ENCODE peak calls at places on chromosomes 11 and 22, in seven cellular contexts. One of them, this sample, is unnamed. For H3K4me1, the result is how much of the 10 kb centered on the place peaks cover.

GRCh38 chr22:43969021-43969878 is 14.0 kb downstream of the SAMM50 start:
- DNase-seq in ovary: no peak
- DNase-seq in cardiac muscle cell: no peak
- DNase-seq in CD8-positive, alpha-beta T cell: no peak
- DNase-seq in adrenal gland: no peak
- DNase-seq in CD8-positive, alpha-beta memory T cell: no peak
- DNase-seq in psoas muscle: no peak
- DNase-seq in this sample: no peak

GRCh38 chr11:70540196-70540595 is 141.9 kb downstream of the CTTN start:
- DNase-seq in ovary: no peak
- DNase-seq in cardiac muscle cell: no peak
- DNase-seq in CD8-positive, alpha-beta T cell: no peak
- DNase-seq in adrenal gland: no peak
- DNase-seq in CD8-positive, alpha-beta memory T cell: no peak
- DNase-seq in psoas muscle: no peak
- DNase-seq in this sample: no peak

GRCh38 chr11:131691558-131692041 is 321.2 kb downstream of the NTM start:
- DNase-seq in ovary: no peak
- DNase-seq in cardiac muscle cell: peak
- DNase-seq in CD8-positive, alpha-beta T cell: no peak
- DNase-seq in adrenal gland: peak
- DNase-seq in CD8-positive, alpha-beta memory T cell: no peak
- DNase-seq in psoas muscle: no peak
- DNase-seq in this sample: peak

GRCh38 chr22:38346506-38346905 is 29.3 kb upstream of the CSNK1E start:
- DNase-seq in ovary: no peak
- DNase-seq in cardiac muscle cell: no peak
- DNase-seq in CD8-positive, alpha-beta T cell: no peak
- DNase-seq in adrenal gland: peak
- DNase-seq in CD8-positive, alpha-beta memory T cell: no peak
- DNase-seq in psoas muscle: no peak
- DNase-seq in this sample: peak

GRCh38 chr11:76803811-76804600 is 20.9 kb downstream of the TSKU start:
- DNase-seq in ovary: no peak
- DNase-seq in cardiac muscle cell: no peak
- DNase-seq in CD8-positive, alpha-beta T cell: no peak
- DNase-seq in adrenal gland: peak
- DNase-seq in CD8-positive, alpha-beta memory T cell: peak
- DNase-seq in psoas muscle: no peak
- DNase-seq in this sample: peak

GRCh38 chr11:12801976-12802375 is 127.8 kb downstream of the TEAD1 start:
- DNase-seq in ovary: no peak
- DNase-seq in cardiac muscle cell: no peak
- DNase-seq in CD8-positive, alpha-beta T cell: no peak
- DNase-seq in adrenal gland: no peak
- DNase-seq in CD8-positive, alpha-beta memory T cell: no peak
- DNase-seq in psoas muscle: no peak
- DNase-seq in this sample: no peak

GRCh38 chr22:41929158-41929896 is 2.7 kb upstream of the TNFRSF13C start:
- DNase-seq in ovary: no peak
- DNase-seq in cardiac muscle cell: no peak
- DNase-seq in CD8-positive, alpha-beta T cell: no peak
- DNase-seq in adrenal gland: no peak
- DNase-seq in CD8-positive, alpha-beta memory T cell: no peak
- DNase-seq in psoas muscle: no peak
- DNase-seq in this sample: peak

GRCh38 chr11:13062115-13062514 is 53.0 kb downstream of the RASSF10 start:
- DNase-seq in ovary: no peak
- DNase-seq in cardiac muscle cell: no peak
- DNase-seq in CD8-positive, alpha-beta T cell: no peak
- DNase-seq in adrenal gland: no peak
- DNase-seq in CD8-positive, alpha-beta memory T cell: no peak
- DNase-seq in psoas muscle: no peak
- DNase-seq in this sample: no peak

GRCh38 chr11:61477126-61477525 is 31.4 kb upstream of the LRRC10B start:
- DNase-seq in ovary: no peak
- DNase-seq in cardiac muscle cell: no peak
- DNase-seq in CD8-positive, alpha-beta T cell: no peak
- DNase-seq in adrenal gland: no peak
- DNase-seq in CD8-positive, alpha-beta memory T cell: no peak
- DNase-seq in psoas muscle: peak
- DNase-seq in this sample: no peak

GRCh38 chr11:92735039-92735438 is 234.4 kb upstream of the MTNR1B start:
- DNase-seq in ovary: no peak
- DNase-seq in cardiac muscle cell: no peak
- DNase-seq in CD8-positive, alpha-beta T cell: no peak
- DNase-seq in adrenal gland: no peak
- DNase-seq in CD8-positive, alpha-beta memory T cell: no peak
- DNase-seq in psoas muscle: no peak
- DNase-seq in this sample: no peak

GRCh38 chr11:108891143-108891542 is 226.3 kb downstream of the DDX10 start:
- DNase-seq in ovary: no peak
- DNase-seq in cardiac muscle cell: no peak
- DNase-seq in CD8-positive, alpha-beta T cell: no peak
- DNase-seq in adrenal gland: no peak
- DNase-seq in CD8-positive, alpha-beta memory T cell: no peak
- DNase-seq in psoas muscle: no peak
- DNase-seq in this sample: no peak

GRCh38 chr11:58524232-58525036 is 16.5 kb upstream of the OR5B21 start:
- DNase-seq in ovary: peak
- DNase-seq in cardiac muscle cell: peak
- DNase-seq in CD8-positive, alpha-beta T cell: no peak
- DNase-seq in adrenal gland: peak
- DNase-seq in CD8-positive, alpha-beta memory T cell: peak
- DNase-seq in psoas muscle: peak
- DNase-seq in this sample: peak

GRCh38 chr22:50271519-50271970 is 1.4 kb upstream of the MAPK11 start:
- DNase-seq in ovary: peak
- DNase-seq in cardiac muscle cell: peak
- DNase-seq in CD8-positive, alpha-beta T cell: no peak
- DNase-seq in adrenal gland: peak
- DNase-seq in CD8-positive, alpha-beta memory T cell: peak
- DNase-seq in psoas muscle: peak
- DNase-seq in this sample: peak

GRCh38 chr11:57493507-57494503 is 21.7 kb downstream of the SLC43A1 start:
- DNase-seq in ovary: peak
- DNase-seq in cardiac muscle cell: peak
- DNase-seq in CD8-positive, alpha-beta T cell: peak
- DNase-seq in adrenal gland: peak
- DNase-seq in CD8-positive, alpha-beta memory T cell: peak
- DNase-seq in psoas muscle: peak
- DNase-seq in this sample: peak

GRCh38 chr22:25367756-25368155 is 148.3 kb downstream of the CRYBB2 start:
- DNase-seq in ovary: no peak
- DNase-seq in cardiac muscle cell: no peak
- DNase-seq in CD8-positive, alpha-beta T cell: no peak
- DNase-seq in adrenal gland: no peak
- DNase-seq in CD8-positive, alpha-beta memory T cell: no peak
- DNase-seq in psoas muscle: no peak
- DNase-seq in this sample: no peak

GRCh38 chr11:40187092-40187403 is 1272.4 kb downstream of the LRRC4C start:
- DNase-seq in ovary: no peak
- DNase-seq in cardiac muscle cell: peak
- DNase-seq in CD8-positive, alpha-beta T cell: no peak
- DNase-seq in adrenal gland: no peak
- DNase-seq in CD8-positive, alpha-beta memory T cell: no peak
- DNase-seq in psoas muscle: no peak
- DNase-seq in this sample: no peak

GRCh38 chr11:11977206-11977938 is 31.1 kb downstream of the DKK3 start:
- DNase-seq in ovary: peak
- DNase-seq in cardiac muscle cell: peak
- DNase-seq in CD8-positive, alpha-beta T cell: no peak
- DNase-seq in adrenal gland: peak
- DNase-seq in CD8-positive, alpha-beta memory T cell: no peak
- DNase-seq in psoas muscle: peak
- DNase-seq in this sample: peak

GRCh38 chr11:122398851-122399250 is 256.7 kb upstream of the UBASH3B start:
- DNase-seq in ovary: no peak
- DNase-seq in cardiac muscle cell: no peak
- DNase-seq in CD8-positive, alpha-beta T cell: no peak
- DNase-seq in adrenal gland: no peak
- DNase-seq in CD8-positive, alpha-beta memory T cell: no peak
- DNase-seq in psoas muscle: no peak
- DNase-seq in this sample: no peak

GRCh38 chr22:16965560-16965959 is 42.5 kb downstream of the GAB4 start:
- DNase-seq in ovary: no peak
- DNase-seq in cardiac muscle cell: no peak
- DNase-seq in CD8-positive, alpha-beta T cell: no peak
- DNase-seq in adrenal gland: no peak
- DNase-seq in CD8-positive, alpha-beta memory T cell: no peak
- DNase-seq in psoas muscle: no peak
- DNase-seq in this sample: no peak

GRCh38 chr11:9120659-9121350 is 29.4 kb upstream of the SCUBE2 start:
- DNase-seq in ovary: no peak
- DNase-seq in cardiac muscle cell: peak
- DNase-seq in CD8-positive, alpha-beta T cell: no peak
- DNase-seq in adrenal gland: no peak
- DNase-seq in CD8-positive, alpha-beta memory T cell: no peak
- DNase-seq in psoas muscle: no peak
- DNase-seq in this sample: peak

GRCh38 chr11:108135845-108136599 is 14.7 kb downstream of the ACAT1 start:
- DNase-seq in ovary: no peak
- DNase-seq in cardiac muscle cell: no peak
- DNase-seq in CD8-positive, alpha-beta T cell: no peak
- DNase-seq in adrenal gland: no peak
- DNase-seq in CD8-positive, alpha-beta memory T cell: no peak
- DNase-seq in psoas muscle: no peak
- DNase-seq in this sample: no peak

GRCh38 chr22:50282361-50283144 is 12.4 kb upstream of the MAPK11 start:
- DNase-seq in ovary: no peak
- DNase-seq in cardiac muscle cell: no peak
- DNase-seq in CD8-positive, alpha-beta T cell: no peak
- DNase-seq in adrenal gland: peak
- DNase-seq in CD8-positive, alpha-beta memory T cell: no peak
- DNase-seq in psoas muscle: no peak
- DNase-seq in this sample: no peak

GRCh38 chr11:117796456-117797428 is at the start of gene DSCAML1:
- DNase-seq in ovary: no peak
- DNase-seq in cardiac muscle cell: peak
- DNase-seq in CD8-positive, alpha-beta T cell: no peak
- DNase-seq in adrenal gland: no peak
- DNase-seq in CD8-positive, alpha-beta memory T cell: no peak
- DNase-seq in psoas muscle: no peak
- DNase-seq in this sample: peak

GRCh38 chr22:48450188-48450825 is 1377.4 kb downstream of the BRD1 start:
- DNase-seq in ovary: no peak
- DNase-seq in cardiac muscle cell: no peak
- DNase-seq in CD8-positive, alpha-beta T cell: no peak
- DNase-seq in adrenal gland: no peak
- DNase-seq in CD8-positive, alpha-beta memory T cell: no peak
- DNase-seq in psoas muscle: no peak
- DNase-seq in this sample: no peak

GRCh38 chr22:31623634-31624312 is 38.2 kb downstream of the PISD start:
- DNase-seq in ovary: no peak
- DNase-seq in cardiac muscle cell: no peak
- DNase-seq in CD8-positive, alpha-beta T cell: no peak
- DNase-seq in adrenal gland: peak
- DNase-seq in CD8-positive, alpha-beta memory T cell: no peak
- DNase-seq in psoas muscle: no peak
- DNase-seq in this sample: peak
- H3K4me1 ChIP-seq in ovary: under half
- H3K4me1 ChIP-seq in cardiac muscle cell: under half
- H3K4me1 ChIP-seq in CD8-positive, alpha-beta T cell: under half
- H3K4me1 ChIP-seq in adrenal gland: under half
- H3K4me1 ChIP-seq in CD8-positive, alpha-beta memory T cell: under half
- H3K4me1 ChIP-seq in psoas muscle: under half
- H3K4me1 ChIP-seq in this sample: under half

DNA sequence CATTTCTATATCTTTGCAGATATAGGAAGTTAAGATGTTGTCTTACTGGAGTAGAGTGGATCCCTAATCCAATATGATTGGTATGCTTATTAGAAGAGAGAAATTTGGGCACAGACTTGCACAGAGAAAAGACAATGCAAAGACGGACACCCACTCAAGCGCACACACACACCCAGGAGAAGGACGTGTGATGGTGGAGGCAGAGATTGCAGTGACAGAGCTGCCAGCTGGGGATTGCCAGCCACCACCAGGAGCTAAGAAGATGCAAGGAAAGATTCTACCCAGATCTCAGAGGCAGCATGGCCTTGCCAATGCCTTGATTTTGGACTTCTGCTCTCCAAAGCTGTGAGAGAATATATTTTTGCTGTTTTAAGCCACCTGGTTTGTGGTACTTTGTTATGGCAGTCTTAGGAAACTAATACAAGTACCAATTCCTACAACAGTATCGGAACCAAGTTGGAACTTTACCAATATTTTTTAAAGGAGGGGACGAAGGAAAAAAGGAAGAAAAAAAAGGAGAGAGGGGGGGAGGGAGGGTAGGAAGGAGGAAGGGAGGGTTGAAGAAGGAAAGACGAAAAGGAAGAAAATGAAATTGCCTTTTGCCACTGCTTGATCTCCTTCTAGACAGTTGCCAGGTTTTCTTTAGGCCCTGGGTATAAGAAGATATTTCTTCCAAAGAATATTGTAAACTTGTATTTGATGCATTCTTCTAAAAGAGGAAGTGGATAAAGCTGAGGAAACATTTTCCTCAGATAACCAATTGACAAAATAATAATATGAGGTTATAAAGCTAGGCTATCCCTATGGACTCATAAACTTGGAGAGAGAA is 333.9 kb downstream of the BUD13 start:
- DNase-seq in ovary: no peak
- DNase-seq in cardiac muscle cell: no peak
- DNase-seq in CD8-positive, alpha-beta T cell: no peak
- DNase-seq in adrenal gland: no peak
- DNase-seq in CD8-positive, alpha-beta memory T cell: no peak
- DNase-seq in psoas muscle: no peak
- DNase-seq in this sample: no peak
- H3K27ac ChIP-seq in ovary: no peak
- H3K27ac ChIP-seq in cardiac muscle cell: no peak
- H3K27ac ChIP-seq in CD8-positive, alpha-beta T cell: no peak
- H3K27ac ChIP-seq in adrenal gland: no peak
- H3K27ac ChIP-seq in CD8-positive, alpha-beta memory T cell: no peak
- H3K27ac ChIP-seq in psoas muscle: no peak
- H3K27ac ChIP-seq in this sample: no peak

DNA sequence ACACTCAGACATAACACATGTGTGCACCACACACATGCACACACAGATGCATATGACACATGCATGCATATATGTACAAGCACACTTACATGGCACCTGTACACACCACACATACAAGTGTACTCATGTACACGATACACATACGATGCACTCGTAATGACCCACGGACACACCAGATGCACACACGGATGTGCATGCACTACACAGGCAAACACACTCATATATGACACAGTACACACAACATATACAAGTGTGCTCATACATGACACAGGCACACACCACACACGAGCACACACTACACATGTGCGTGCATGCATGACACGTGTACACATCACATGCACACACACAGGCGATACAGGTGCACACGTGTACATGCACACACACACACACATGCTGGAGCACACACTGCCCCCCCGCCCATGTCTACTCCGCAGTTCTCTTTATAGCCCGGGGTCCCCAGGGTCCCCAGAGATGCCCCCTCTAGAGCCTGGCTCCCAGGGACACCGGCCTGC is 4.8 kb upstream of the TH start:
- DNase-seq in ovary: no peak
- DNase-seq in cardiac muscle cell: no peak
- DNase-seq in CD8-positive, alpha-beta T cell: no peak
- DNase-seq in adrenal gland: no peak
- DNase-seq in CD8-positive, alpha-beta memory T cell: no peak
- DNase-seq in psoas muscle: no peak
- DNase-seq in this sample: no peak
- H3K4me1 ChIP-seq in ovary: under half
- H3K4me1 ChIP-seq in cardiac muscle cell: under half
- H3K4me1 ChIP-seq in CD8-positive, alpha-beta T cell: under half
- H3K4me1 ChIP-seq in adrenal gland: under half
- H3K4me1 ChIP-seq in CD8-positive, alpha-beta memory T cell: under half
- H3K4me1 ChIP-seq in psoas muscle: under half
- H3K4me1 ChIP-seq in this sample: under half

GRCh38 chr11:115884800-115885445 is 380.7 kb upstream of the CADM1 start:
- DNase-seq in ovary: no peak
- DNase-seq in cardiac muscle cell: no peak
- DNase-seq in CD8-positive, alpha-beta T cell: no peak
- DNase-seq in adrenal gland: no peak
- DNase-seq in CD8-positive, alpha-beta memory T cell: no peak
- DNase-seq in psoas muscle: no peak
- DNase-seq in this sample: no peak
- H3K27ac ChIP-seq in ovary: no peak
- H3K27ac ChIP-seq in cardiac muscle cell: no peak
- H3K27ac ChIP-seq in CD8-positive, alpha-beta T cell: no peak
- H3K27ac ChIP-seq in adrenal gland: no peak
- H3K27ac ChIP-seq in CD8-positive, alpha-beta memory T cell: no peak
- H3K27ac ChIP-seq in psoas muscle: no peak
- H3K27ac ChIP-seq in this sample: peak